ENCODE peak calls at places on chromosomes 1 and 21, in five cellular contexts. F is effector memory CD8-positive, alpha-beta T cell; K is stimulated activated CD4-positive, alpha-beta T cell treated with anti-CD3 and anti-CD28 coated beads, Interleukin-4, amount 100 ng/mL, for 4 hours; I is RWPE2; Z is kidney epithelial cell. S is an unnamed sample.

GRCh38 chr21:45876381-45877159 is 105.0 kb upstream of the COL6A1 start:
- DNase-seq in F (no peak), K (no peak), I (peak), Z (no peak), S (peak)

GRCh38 chr1:37315236-37315870 is 159.0 kb upstream of the ZC3H12A start:
- DNase-seq in F (no peak), K (no peak), I (no peak), Z (no peak), S (no peak)

GRCh38 chr1:207804746-207805468 is 53.1 kb downstream of the CD46 start:
- DNase-seq in F (no peak), K (no peak), I (no peak), Z (no peak), S (no peak)

GRCh38 chr21:44074315-44074958 is 32.8 kb upstream of the PWP2 start:
- DNase-seq in F (peak), K (no peak), I (no peak), Z (no peak), S (peak)

GRCh38 chr1:59511476-59512465 is 214.9 kb downstream of the FGGY start:
- DNase-seq in F (no peak), K (no peak), I (no peak), Z (no peak), S (no peak)

GRCh38 chr1:117674521-117675400 is 68.9 kb downstream of the TENT5C start:
- DNase-seq in F (peak), K (peak), I (no peak), Z (no peak), S (no peak)

GRCh38 chr1:219114014-219114413 is 59.7 kb upstream of the LYPLAL1 start:
- DNase-seq in F (no peak), K (no peak), I (no peak), Z (no peak), S (no peak)

GRCh38 chr1:199113265-199113869 is 474.5 kb downstream of the PTPRC start:
- DNase-seq in F (peak), K (peak), I (no peak), Z (no peak), S (no peak)

GRCh38 chr1:172823534-172823933 is 164.6 kb downstream of the FASLG start:
- DNase-seq in F (no peak), K (no peak), I (no peak), Z (no peak), S (no peak)

GRCh38 chr1:44110916-44111315 is 7.7 kb upstream of the KLF17 start:
- DNase-seq in F (no peak), K (no peak), I (no peak), Z (no peak), S (no peak)

GRCh38 chr1:179137623-179138235 is 55.9 kb downstream of the TOR3A start:
- DNase-seq in F (no peak), K (no peak), I (no peak), Z (no peak), S (no peak)

GRCh38 chr1:165384016-165384415 is 27.5 kb upstream of the LMX1A start:
- DNase-seq in F (no peak), K (no peak), I (no peak), Z (no peak), S (no peak)

GRCh38 chr21:44013380-44014088 is 1.4 kb downstream of the TRAPPC10 start:
- DNase-seq in F (peak), K (peak), I (no peak), Z (no peak), S (no peak)

GRCh38 chr1:77143529-77144121 is 75.6 kb downstream of the PIGK start:
- DNase-seq in F (no peak), K (no peak), I (no peak), Z (no peak), S (no peak)

GRCh38 chr1:77281491-77282186 is at the start of gene AK5:
- DNase-seq in F (no peak), K (peak), I (no peak), Z (no peak), S (no peak)

GRCh38 chr1:230979952-230980351 is 1.1 kb downstream of the ARV1 start:
- DNase-seq in F (no peak), K (no peak), I (no peak), Z (no peak), S (no peak)

GRCh38 chr21:46081862-46082637 is 15.9 kb upstream of the COL6A2 start:
- DNase-seq in F (no peak), K (no peak), I (no peak), Z (no peak), S (no peak)

GRCh38 chr1:53567458-53568250 is 108.5 kb downstream of the DMRTB1 start:
- DNase-seq in F (no peak), K (no peak), I (peak), Z (no peak), S (no peak)

GRCh38 chr1:24586970-24587820 is 31.3 kb downstream of the NCMAP start:
- DNase-seq in F (peak), K (peak), I (no peak), Z (no peak), S (no peak)

GRCh38 chr1:243447342-243447741 is 191.5 kb downstream of the SDCCAG8 start:
- DNase-seq in F (no peak), K (no peak), I (no peak), Z (no peak), S (no peak)

GRCh38 chr1:22916469-22916817 is 56.2 kb downstream of the LACTBL1 start:
- DNase-seq in F (no peak), K (no peak), I (no peak), Z (no peak), S (peak)

GRCh38 chr21:38883142-38883541 is 77.4 kb downstream of the ETS2 start:
- DNase-seq in F (no peak), K (no peak), I (no peak), Z (no peak), S (no peak)

GRCh38 chr1:107076846-107077245 is 20.4 kb downstream of the PRMT6 start:
- DNase-seq in F (no peak), K (no peak), I (peak), Z (peak), S (no peak)

GRCh38 chr1:2335721-2336475 is 55.5 kb downstream of the MORN1 start:
- DNase-seq in F (no peak), K (no peak), I (no peak), Z (no peak), S (no peak)

GRCh38 chr1:234924450-234925355 is 203.9 kb downstream of the TOMM20 start:
- DNase-seq in F (no peak), K (no peak), I (no peak), Z (no peak), S (no peak)

GRCh38 chr1:18199462-18199861 is 91.9 kb downstream of the IGSF21 start:
- DNase-seq in F (no peak), K (no peak), I (no peak), Z (no peak), S (no peak)

GRCh38 chr1:32939655-32940371 is 24.8 kb downstream of the RNF19B start:
- DNase-seq in F (no peak), K (no peak), I (no peak), Z (peak), S (no peak)

GRCh38 chr1:236523704-236524141 is at the start of gene LGALS8:
- DNase-seq in F (peak), K (peak), I (peak), Z (no peak), S (peak)

GRCh38 chr1:15106608-15107007 is 46.9 kb upstream of the TMEM51 start:
- DNase-seq in F (no peak), K (no peak), I (no peak), Z (no peak), S (no peak)

GRCh38 chr1:248853668-248854375 is 5.1 kb downstream of the ZNF692 start:
- DNase-seq in F (peak), K (no peak), I (no peak), Z (no peak), S (no peak)

GRCh38 chr1:18161690-18162089 is 54.1 kb downstream of the IGSF21 start:
- DNase-seq in F (no peak), K (no peak), I (no peak), Z (no peak), S (no peak)

GRCh38 chr1:183228650-183229220 is 42.7 kb downstream of the LAMC2 start:
- DNase-seq in F (no peak), K (no peak), I (no peak), Z (no peak), S (no peak)

GRCh38 chr21:15592271-15592860 is 137.4 kb upstream of the USP25 start:
- DNase-seq in F (peak), K (no peak), I (no peak), Z (peak), S (no peak)

GRCh38 chr1:54745864-54746263 is 18.5 kb downstream of the PARS2 start:
- DNase-seq in F (no peak), K (no peak), I (no peak), Z (no peak), S (no peak)

GRCh38 chr1:80384960-80385359 is 1378.4 kb upstream of the ADGRL4 start:
- DNase-seq in F (no peak), K (no peak), I (no peak), Z (no peak), S (no peak)

GRCh38 chr1:225711236-225711937 is 58.5 kb upstream of the ENAH start:
- DNase-seq in F (no peak), K (no peak), I (no peak), Z (no peak), S (no peak)

GRCh38 chr1:192553741-192554140 is 21.8 kb upstream of the RGS1 start:
- DNase-seq in F (no peak), K (no peak), I (no peak), Z (no peak), S (no peak)

GRCh38 chr1:167533851-167534300 is 15.5 kb upstream of the CD247 start:
- DNase-seq in F (peak), K (peak), I (no peak), Z (no peak), S (no peak)

S was measured in chondrocyte.